ENCODE peak calls at places on chromosomes 6 and 20, in nine cellular contexts. S is CD8-positive, alpha-beta T cell; C is Calu3; R is GM19239; E is NCI-H1092; Q is mucosa of descending colon; U is HT-29; J is AG20443; B is T-cell. O is an unnamed sample.

GRCh38 chr20:46694484-46694883 is 5.2 kb upstream of the TP53RK start:
- DNase-seq in R (no peak), B (no peak), C (peak), U (peak), S (no peak), Q (no peak), J (peak), E (no peak), O (no peak)

GRCh38 chr20:58553166-58553696 is 38.0 kb upstream of the APCDD1L start:
- DNase-seq in E (no peak), C (no peak), S (no peak), U (no peak), B (no peak), Q (no peak), R (no peak), J (no peak), O (no peak)

GRCh38 chr6:31070711-31071197 is 41.6 kb downstream of the C6orf15 start:
- DNase-seq in E (peak), J (peak), S (no peak), C (peak), R (no peak), Q (no peak), U (peak), B (no peak), O (peak)

GRCh38 chr6:126180585-126180984 is 159.3 kb upstream of the CENPW start:
- DNase-seq in U (peak), C (peak), B (no peak), S (no peak), J (peak), Q (no peak), R (no peak), E (no peak), O (peak)

GRCh38 chr6:74087898-74088297 is 391.9 kb downstream of the CD109 start:
- DNase-seq in C (no peak), E (no peak), U (peak), S (no peak), B (no peak), J (peak), R (no peak), Q (no peak), O (no peak)

GRCh38 chr20:34536798-34537394 is 20.7 kb downstream of the DYNLRB1 start:
- DNase-seq in J (no peak), E (no peak), B (no peak), U (peak), S (no peak), Q (peak), R (no peak), C (no peak), O (no peak)

GRCh38 chr6:163391983-163392382 is 22.5 kb upstream of the QKI start:
- DNase-seq in Q (no peak), C (peak), S (no peak), B (no peak), E (no peak), J (no peak), U (peak), R (no peak), O (no peak)

GRCh38 chr6:154319231-154319858 is 37.3 kb downstream of the IPCEF1 start:
- DNase-seq in C (no peak), E (no peak), R (no peak), S (no peak), U (no peak), Q (no peak), J (peak), B (no peak), O (peak)

GRCh38 chr6:35072698-35073055 is 68.5 kb downstream of the TCP11 start:
- DNase-seq in C (no peak), R (no peak), B (no peak), E (no peak), S (no peak), J (no peak), U (no peak), Q (no peak), O (no peak)

GRCh38 chr20:40657526-40657925 is 31.5 kb downstream of the MAFB start:
- DNase-seq in C (no peak), E (no peak), J (peak), U (no peak), R (no peak), B (no peak), S (no peak), Q (no peak), O (no peak)

GRCh38 chr6:160791981-160792418 is 90.0 kb downstream of the PLG start:
- DNase-seq in J (no peak), Q (no peak), S (no peak), B (no peak), R (no peak), U (no peak), E (no peak), C (peak), O (no peak)

GRCh38 chr6:25962368-25963127 is at the start of gene TRIM38:
- DNase-seq in S (peak), Q (peak), J (peak), E (no peak), C (peak), U (peak), R (peak), B (peak), O (peak)

GRCh38 chr6:37838209-37838921 is 18.8 kb downstream of the ZFAND3 start:
- DNase-seq in Q (no peak), B (no peak), U (no peak), R (no peak), E (no peak), S (no peak), J (peak), C (no peak), O (no peak)

GRCh38 chr6:28807682-28808280 is 116.0 kb downstream of the TRIM27 start:
- DNase-seq in U (peak), J (peak), B (no peak), C (peak), Q (no peak), R (no peak), S (no peak), E (no peak), O (peak)

GRCh38 chr6:14620522-14620921 is 502.9 kb downstream of the CD83 start:
- DNase-seq in Q (no peak), S (no peak), J (no peak), C (no peak), B (no peak), R (no peak), U (no peak), E (no peak), O (no peak)

GRCh38 chr6:134374486-134374885 is 56.6 kb upstream of the SGK1 start:
- DNase-seq in C (no peak), J (peak), S (no peak), U (no peak), Q (no peak), R (no peak), B (no peak), E (no peak), O (no peak)

O was measured in HS-5.